ENCODE peak calls at places on chromosome 12, in four cellular contexts. One of them, this sample, is unnamed.

GRCh38 chr12:91978143-91978542 is 167.5 kb downstream of the BTG1 start:
- DNase-seq in retinal pigment epithelial cell: no peak
- DNase-seq in psoas muscle: no peak
- DNase-seq in PC-9: no peak
- DNase-seq in this sample: no peak

GRCh38 chr12:24596768-24597388 is 352.0 kb downstream of the BCAT1 start:
- DNase-seq in retinal pigment epithelial cell: peak
- DNase-seq in psoas muscle: no peak
- DNase-seq in PC-9: no peak
- DNase-seq in this sample: peak

GRCh38 chr12:64147860-64148259 is 74.2 kb downstream of the KICS2 start:
- DNase-seq in retinal pigment epithelial cell: no peak
- DNase-seq in psoas muscle: no peak
- DNase-seq in PC-9: no peak
- DNase-seq in this sample: no peak

GRCh38 chr12:75991753-75992152 is 39.8 kb downstream of the PHLDA1 start:
- DNase-seq in retinal pigment epithelial cell: no peak
- DNase-seq in psoas muscle: no peak
- DNase-seq in PC-9: no peak
- DNase-seq in this sample: no peak

GRCh38 chr12:98253207-98253606 is 262.2 kb upstream of the TMPO start:
- DNase-seq in retinal pigment epithelial cell: no peak
- DNase-seq in psoas muscle: no peak
- DNase-seq in PC-9: no peak
- DNase-seq in this sample: no peak

GRCh38 chr12:123398177-123398916 is 14.4 kb downstream of the KMT5A start:
- DNase-seq in retinal pigment epithelial cell: no peak
- DNase-seq in psoas muscle: peak
- DNase-seq in PC-9: no peak
- DNase-seq in this sample: no peak

GRCh38 chr12:63821781-63822251 is 22.7 kb upstream of the SRGAP1 start:
- DNase-seq in retinal pigment epithelial cell: no peak
- DNase-seq in psoas muscle: no peak
- DNase-seq in PC-9: no peak
- DNase-seq in this sample: no peak

GRCh38 chr12:96501139-96501741 is 11.9 kb downstream of the CFAP54 start:
- DNase-seq in retinal pigment epithelial cell: no peak
- DNase-seq in psoas muscle: peak
- DNase-seq in PC-9: peak
- DNase-seq in this sample: peak

GRCh38 chr12:114916531-114916930 is 232.6 kb upstream of the TBX3 start:
- DNase-seq in retinal pigment epithelial cell: no peak
- DNase-seq in psoas muscle: no peak
- DNase-seq in PC-9: no peak
- DNase-seq in this sample: no peak

GRCh38 chr12:103530352-103530751 is 34.6 kb upstream of the C12orf42 start:
- DNase-seq in retinal pigment epithelial cell: no peak
- DNase-seq in psoas muscle: no peak
- DNase-seq in PC-9: no peak
- DNase-seq in this sample: peak

GRCh38 chr12:106584104-106585064 is 1.6 kb downstream of the RFX4 start:
- DNase-seq in retinal pigment epithelial cell: no peak
- DNase-seq in psoas muscle: no peak
- DNase-seq in PC-9: no peak
- DNase-seq in this sample: no peak

GRCh38 chr12:132610051-132610759 is at the start of gene LRCOL1:
- DNase-seq in retinal pigment epithelial cell: peak
- DNase-seq in psoas muscle: peak
- DNase-seq in PC-9: no peak
- DNase-seq in this sample: no peak

GRCh38 chr12:94831081-94831747 is 172.3 kb downstream of the NDUFA12 start:
- DNase-seq in retinal pigment epithelial cell: no peak
- DNase-seq in psoas muscle: no peak
- DNase-seq in PC-9: no peak
- DNase-seq in this sample: peak

GRCh38 chr12:105104762-105105161 is 2.8 kb upstream of the WASHC4 start:
- DNase-seq in retinal pigment epithelial cell: no peak
- DNase-seq in psoas muscle: no peak
- DNase-seq in PC-9: no peak
- DNase-seq in this sample: no peak

GRCh38 chr12:115519887-115520286 is 757.6 kb downstream of the MED13L start:
- DNase-seq in retinal pigment epithelial cell: no peak
- DNase-seq in psoas muscle: no peak
- DNase-seq in PC-9: no peak
- DNase-seq in this sample: no peak

GRCh38 chr12:102769323-102769916 is 147.6 kb downstream of the PAH start:
- DNase-seq in retinal pigment epithelial cell: no peak
- DNase-seq in psoas muscle: peak
- DNase-seq in PC-9: peak
- DNase-seq in this sample: peak

GRCh38 chr12:19052689-19053088 is 76.8 kb upstream of the PLEKHA5 start:
- DNase-seq in retinal pigment epithelial cell: no peak
- DNase-seq in psoas muscle: no peak
- DNase-seq in PC-9: no peak
- DNase-seq in this sample: no peak

GRCh38 chr12:52217223-52217622 is 15.8 kb upstream of the KRT7 start:
- DNase-seq in retinal pigment epithelial cell: no peak
- DNase-seq in psoas muscle: peak
- DNase-seq in PC-9: peak
- DNase-seq in this sample: no peak

GRCh38 chr12:10082057-10082874 is 16.5 kb downstream of the CLEC1A start:
- DNase-seq in retinal pigment epithelial cell: no peak
- DNase-seq in psoas muscle: no peak
- DNase-seq in PC-9: no peak
- DNase-seq in this sample: no peak

GRCh38 chr12:92553389-92553788 is 149.4 kb upstream of the PLEKHG7 start:
- DNase-seq in retinal pigment epithelial cell: no peak
- DNase-seq in psoas muscle: no peak
- DNase-seq in PC-9: no peak
- DNase-seq in this sample: no peak

GRCh38 chr12:19129121-19129485 is 430 bp upstream of the PLEKHA5 start:
- DNase-seq in retinal pigment epithelial cell: no peak
- DNase-seq in psoas muscle: no peak
- DNase-seq in PC-9: peak
- DNase-seq in this sample: no peak

GRCh38 chr12:128190614-128191013 is 76.4 kb upstream of the TMEM132C start:
- DNase-seq in retinal pigment epithelial cell: no peak
- DNase-seq in psoas muscle: no peak
- DNase-seq in PC-9: no peak
- DNase-seq in this sample: no peak

GRCh38 chr12:123050331-123050809 is 69.9 kb downstream of the ARL6IP4 start:
- DNase-seq in retinal pigment epithelial cell: peak
- DNase-seq in psoas muscle: peak
- DNase-seq in PC-9: no peak
- DNase-seq in this sample: no peak

GRCh38 chr12:94875525-94875924 is 128.0 kb downstream of the NDUFA12 start:
- DNase-seq in retinal pigment epithelial cell: no peak
- DNase-seq in psoas muscle: no peak
- DNase-seq in PC-9: peak
- DNase-seq in this sample: peak

GRCh38 chr12:121233628-121234020 is 23.7 kb downstream of the P2RX4 start:
- DNase-seq in retinal pigment epithelial cell: no peak
- DNase-seq in psoas muscle: peak
- DNase-seq in PC-9: no peak
- DNase-seq in this sample: no peak

GRCh38 chr12:121228919-121229650 is 19.2 kb downstream of the P2RX4 start:
- DNase-seq in retinal pigment epithelial cell: no peak
- DNase-seq in psoas muscle: peak
- DNase-seq in PC-9: no peak
- DNase-seq in this sample: no peak

GRCh38 chr12:121232163-121232562 is 22.2 kb downstream of the P2RX4 start:
- DNase-seq in retinal pigment epithelial cell: no peak
- DNase-seq in psoas muscle: peak
- DNase-seq in PC-9: no peak
- DNase-seq in this sample: no peak

GRCh38 chr12:121230538-121230907 is 20.6 kb downstream of the P2RX4 start:
- DNase-seq in retinal pigment epithelial cell: no peak
- DNase-seq in psoas muscle: peak
- DNase-seq in PC-9: no peak
- DNase-seq in this sample: no peak

GRCh38 chr12:121232977-121233627 is 23.2 kb downstream of the P2RX4 start:
- DNase-seq in retinal pigment epithelial cell: no peak
- DNase-seq in psoas muscle: peak
- DNase-seq in PC-9: no peak
- DNase-seq in this sample: no peak
- TF ChIP-seq CTCF in retinal pigment epithelial cell: no peak
- TF ChIP-seq CTCF in psoas muscle: no peak
- TF ChIP-seq CTCF in PC-9: no peak
- TF ChIP-seq CTCF in this sample: no peak

GRCh38 chr12:46944104-46944503 is 118.3 kb upstream of the SLC38A4 start:
- DNase-seq in retinal pigment epithelial cell: peak
- DNase-seq in psoas muscle: no peak
- DNase-seq in PC-9: no peak
- DNase-seq in this sample: no peak
- TF ChIP-seq CTCF in retinal pigment epithelial cell: peak
- TF ChIP-seq CTCF in psoas muscle: peak
- TF ChIP-seq CTCF in PC-9: no peak
- TF ChIP-seq CTCF in this sample: no peak

GRCh38 chr12:12604790-12605189 is 6.9 kb upstream of the CREBL2 start:
- DNase-seq in retinal pigment epithelial cell: no peak
- DNase-seq in psoas muscle: no peak
- DNase-seq in PC-9: no peak
- DNase-seq in this sample: no peak

GRCh38 chr12:12599750-12600643 is 11.7 kb upstream of the CREBL2 start:
- DNase-seq in retinal pigment epithelial cell: no peak
- DNase-seq in psoas muscle: no peak
- DNase-seq in PC-9: peak
- DNase-seq in this sample: no peak

GRCh38 chr12:12598864-12599263 is 12.8 kb upstream of the CREBL2 start:
- DNase-seq in retinal pigment epithelial cell: no peak
- DNase-seq in psoas muscle: no peak
- DNase-seq in PC-9: no peak
- DNase-seq in this sample: no peak

GRCh38 chr12:12600659-12601058 is 11.0 kb upstream of the CREBL2 start:
- DNase-seq in retinal pigment epithelial cell: no peak
- DNase-seq in psoas muscle: no peak
- DNase-seq in PC-9: no peak
- DNase-seq in this sample: no peak
- TF ChIP-seq CTCF in retinal pigment epithelial cell: no peak
- TF ChIP-seq CTCF in psoas muscle: no peak
- TF ChIP-seq CTCF in PC-9: no peak
- TF ChIP-seq CTCF in this sample: no peak

GRCh38 chr12:54631988-54632728 is 2.5 kb downstream of the LACRT start:
- DNase-seq in retinal pigment epithelial cell: no peak
- DNase-seq in psoas muscle: no peak
- DNase-seq in PC-9: no peak
- DNase-seq in this sample: no peak
- TF ChIP-seq CTCF in retinal pigment epithelial cell: no peak
- TF ChIP-seq CTCF in psoas muscle: no peak
- TF ChIP-seq CTCF in PC-9: no peak
- TF ChIP-seq CTCF in this sample: no peak

GRCh38 chr12:42145552-42146215 is 1.0 kb upstream of the GXYLT1 start:
- DNase-seq in retinal pigment epithelial cell: no peak
- DNase-seq in psoas muscle: no peak
- DNase-seq in PC-9: no peak
- DNase-seq in this sample: no peak
- TF ChIP-seq CTCF in retinal pigment epithelial cell: peak
- TF ChIP-seq CTCF in psoas muscle: no peak
- TF ChIP-seq CTCF in PC-9: no peak
- TF ChIP-seq CTCF in this sample: no peak

GRCh38 chr12:56299308-56299852 is 750 bp downstream of the CS start:
- DNase-seq in retinal pigment epithelial cell: peak
- DNase-seq in psoas muscle: no peak
- DNase-seq in PC-9: no peak
- DNase-seq in this sample: no peak

GRCh38 chr12:56299853-56300643 is at the start of gene CS:
- DNase-seq in retinal pigment epithelial cell: peak
- DNase-seq in psoas muscle: peak
- DNase-seq in PC-9: peak
- DNase-seq in this sample: peak

GRCh38 chr12:56298828-56299227 is 1.3 kb downstream of the CS start:
- DNase-seq in retinal pigment epithelial cell: no peak
- DNase-seq in psoas muscle: no peak
- DNase-seq in PC-9: no peak
- DNase-seq in this sample: no peak

GRCh38 chr12:56304276-56304675 is 4.1 kb upstream of the CS start:
- DNase-seq in retinal pigment epithelial cell: no peak
- DNase-seq in psoas muscle: no peak
- DNase-seq in PC-9: no peak
- DNase-seq in this sample: no peak

DNA sequence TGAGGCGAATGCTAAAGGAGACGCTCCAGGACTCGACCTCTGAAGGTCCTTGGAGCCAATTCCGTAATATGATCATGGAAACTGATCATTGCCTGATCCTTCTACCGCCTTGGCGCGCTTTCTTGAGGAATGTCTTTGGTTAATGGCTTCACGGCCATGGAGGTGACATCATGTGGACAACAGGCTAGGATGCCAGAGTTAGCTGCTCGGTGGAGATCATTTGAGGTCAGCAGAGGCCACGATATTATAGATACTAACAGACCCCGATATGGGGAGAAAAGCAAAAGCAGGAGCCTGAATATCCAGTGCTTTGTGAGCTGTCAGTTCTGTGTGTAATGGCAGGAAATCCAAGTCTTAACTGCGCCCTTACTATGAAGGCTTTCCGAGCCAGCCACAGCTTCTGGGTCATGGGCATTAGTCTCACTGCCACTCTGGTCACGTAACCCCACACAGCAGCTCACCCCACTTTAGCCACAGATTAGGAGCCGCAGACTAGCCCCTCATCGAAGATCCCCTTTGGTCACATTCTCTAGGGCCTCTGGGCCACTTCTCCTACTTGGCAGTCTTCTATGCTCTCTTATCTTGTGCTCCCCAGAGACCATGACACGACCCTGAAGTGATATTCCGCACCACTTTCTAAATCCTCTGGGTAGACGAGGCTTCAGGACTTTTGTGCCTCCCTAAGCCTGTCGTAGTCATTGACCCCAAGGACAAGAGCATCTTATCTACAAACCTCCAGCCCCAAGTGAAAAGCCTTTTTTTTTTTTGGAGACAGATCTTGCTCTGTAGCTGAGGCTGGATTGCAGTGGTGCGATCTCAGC is 724 bp upstream of the CS start:
- DNase-seq in retinal pigment epithelial cell: no peak
- DNase-seq in psoas muscle: no peak
- DNase-seq in PC-9: no peak
- DNase-seq in this sample: no peak
- TF ChIP-seq CTCF in retinal pigment epithelial cell: no peak
- TF ChIP-seq CTCF in psoas muscle: no peak
- TF ChIP-seq CTCF in PC-9: no peak
- TF ChIP-seq CTCF in this sample: no peak

DNA sequence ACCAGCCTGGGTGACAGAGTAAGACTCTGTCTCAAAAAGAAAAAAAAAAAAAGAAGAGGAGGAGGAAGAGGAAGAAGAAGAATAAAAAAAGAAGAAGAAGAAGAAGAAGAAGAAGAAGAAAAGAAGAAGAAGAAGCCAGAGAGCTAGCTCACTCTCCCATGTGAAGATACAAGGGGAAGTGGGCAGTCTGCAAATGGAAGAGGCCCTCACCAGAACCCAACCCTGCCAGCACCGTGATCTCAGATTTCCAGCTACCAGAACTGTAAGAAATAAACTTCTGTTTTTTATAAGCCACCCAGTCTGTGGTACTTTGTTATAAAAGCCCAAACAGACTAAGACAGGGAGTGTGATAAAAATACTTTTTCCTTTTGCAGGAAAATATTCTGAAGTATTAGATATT is 130.7 kb downstream of the ETNK1 start:
- DNase-seq in retinal pigment epithelial cell: no peak
- DNase-seq in psoas muscle: no peak
- DNase-seq in PC-9: no peak
- DNase-seq in this sample: no peak
- TF ChIP-seq CTCF in retinal pigment epithelial cell: no peak
- TF ChIP-seq CTCF in psoas muscle: no peak
- TF ChIP-seq CTCF in PC-9: no peak
- TF ChIP-seq CTCF in this sample: no peak